ENCODE peak calls at places on chromosomes 6 and 20, in four cellular contexts. One of them, this sample, is unnamed.

GRCh38 chr6:117495425-117495824 is 13.0 kb downstream of the DCBLD1 start:
- DNase-seq in lower leg skin: no peak
- DNase-seq in Calu3: no peak
- DNase-seq in foreskin fibroblast: no peak
- DNase-seq in this sample: no peak

GRCh38 chr6:126335210-126335609 is 4.7 kb upstream of the CENPW start:
- DNase-seq in lower leg skin: no peak
- DNase-seq in foreskin fibroblast: no peak
- DNase-seq in Calu3: no peak
- DNase-seq in this sample: no peak

GRCh38 chr6:33088931-33089640 is 13.3 kb downstream of the HLA-DPB1 start:
- DNase-seq in lower leg skin: no peak
- DNase-seq in foreskin fibroblast: no peak
- DNase-seq in Calu3: no peak
- DNase-seq in this sample: no peak

GRCh38 chr6:36387440-36388303 is at the start of gene ETV7:
- DNase-seq in Calu3: peak; percentile 44
- DNase-seq in foreskin fibroblast: no peak
- DNase-seq in lower leg skin: no peak
- DNase-seq in this sample: no peak

GRCh38 chr6:117908246-117909107 is 1.4 kb downstream of the SLC35F1 start:
- DNase-seq in foreskin fibroblast: no peak
- DNase-seq in lower leg skin: no peak
- DNase-seq in Calu3: no peak
- DNase-seq in this sample: no peak

GRCh38 chr20:25489221-25489863 is 81.9 kb downstream of the GINS1 start:
- DNase-seq in Calu3: no peak
- DNase-seq in foreskin fibroblast: no peak
- DNase-seq in lower leg skin: no peak
- DNase-seq in this sample: no peak

GRCh38 chr6:134176283-134176975 is 124.0 kb upstream of the SLC2A12 start:
- DNase-seq in foreskin fibroblast: no peak
- DNase-seq in Calu3: peak; percentile 24
- DNase-seq in lower leg skin: no peak
- DNase-seq in this sample: no peak

GRCh38 chr6:39725632-39725997 is 407 bp upstream of the KIF6 start:
- DNase-seq in Calu3: no peak
- DNase-seq in foreskin fibroblast: no peak
- DNase-seq in lower leg skin: no peak
- DNase-seq in this sample: no peak

GRCh38 chr20:50868509-50869495 is 62.4 kb downstream of the ADNP start:
- DNase-seq in foreskin fibroblast: no peak
- DNase-seq in Calu3: peak; percentile 38
- DNase-seq in lower leg skin: no peak
- DNase-seq in this sample: no peak

GRCh38 chr6:137216875-137217553 is 2.2 kb downstream of the IFNGR1 start:
- DNase-seq in lower leg skin: no peak
- DNase-seq in Calu3: peak; percentile 5
- DNase-seq in foreskin fibroblast: no peak
- DNase-seq in this sample: no peak

GRCh38 chr20:48832423-48832735 is 4.6 kb upstream of the PREX1 start:
- DNase-seq in foreskin fibroblast: no peak
- DNase-seq in lower leg skin: no peak
- DNase-seq in Calu3: no peak
- DNase-seq in this sample: no peak

GRCh38 chr6:27502508-27503435 is 29.9 kb upstream of the ZNF184 start:
- DNase-seq in lower leg skin: no peak
- DNase-seq in foreskin fibroblast: peak; percentile 72
- DNase-seq in Calu3: peak; percentile 81
- DNase-seq in this sample: no peak

GRCh38 chr6:16706029-16706428 is 55.2 kb downstream of the ATXN1 start:
- DNase-seq in foreskin fibroblast: no peak
- DNase-seq in Calu3: no peak
- DNase-seq in lower leg skin: no peak
- DNase-seq in this sample: no peak

GRCh38 chr20:20137851-20138250 is 85.5 kb downstream of the CFAP61 start:
- DNase-seq in Calu3: no peak
- DNase-seq in foreskin fibroblast: no peak
- DNase-seq in lower leg skin: no peak
- DNase-seq in this sample: no peak

GRCh38 chr6:27650620-27651370 is 177.9 kb upstream of the ZNF184 start:
- DNase-seq in lower leg skin: no peak
- DNase-seq in foreskin fibroblast: no peak
- DNase-seq in Calu3: peak; percentile 83
- DNase-seq in this sample: no peak

GRCh38 chr6:21241231-21242130 is 352.1 kb upstream of the SOX4 start:
- DNase-seq in lower leg skin: no peak
- DNase-seq in foreskin fibroblast: no peak
- DNase-seq in Calu3: no peak
- DNase-seq in this sample: no peak

GRCh38 chr20:19593762-19594161 is 164.3 kb upstream of the RIN2 start:
- DNase-seq in Calu3: no peak
- DNase-seq in lower leg skin: no peak
- DNase-seq in foreskin fibroblast: no peak
- DNase-seq in this sample: no peak

GRCh38 chr6:46186583-46186982 is 15.8 kb upstream of the ENPP5 start:
- DNase-seq in Calu3: no peak
- DNase-seq in lower leg skin: no peak
- DNase-seq in foreskin fibroblast: no peak
- DNase-seq in this sample: no peak

GRCh38 chr20:57215426-57215825 is 51.0 kb downstream of the BMP7 start:
- DNase-seq in foreskin fibroblast: no peak
- DNase-seq in lower leg skin: no peak
- DNase-seq in Calu3: no peak
- DNase-seq in this sample: no peak

GRCh38 chr6:157493173-157493572 is 112.2 kb downstream of the ZDHHC14 start:
- DNase-seq in lower leg skin: no peak
- DNase-seq in foreskin fibroblast: no peak
- DNase-seq in Calu3: no peak
- DNase-seq in this sample: no peak

GRCh38 chr6:34056301-34056700 is 89.6 kb downstream of the GRM4 start:
- DNase-seq in Calu3: peak; percentile 83
- DNase-seq in foreskin fibroblast: peak; percentile 66
- DNase-seq in lower leg skin: peak; percentile 25
- DNase-seq in this sample: no peak

GRCh38 chr20:33602826-33603590 is 59.1 kb upstream of the C20orf144 start:
- DNase-seq in foreskin fibroblast: no peak
- DNase-seq in Calu3: no peak
- DNase-seq in lower leg skin: no peak
- DNase-seq in this sample: no peak

GRCh38 chr6:156916108-156916801 is 139.1 kb downstream of the ARID1B start:
- DNase-seq in foreskin fibroblast: no peak
- DNase-seq in lower leg skin: no peak
- DNase-seq in Calu3: no peak
- DNase-seq in this sample: no peak

GRCh38 chr6:68652117-68652536 is 17.0 kb downstream of the ADGRB3 start:
- DNase-seq in lower leg skin: no peak
- DNase-seq in Calu3: no peak
- DNase-seq in foreskin fibroblast: no peak
- DNase-seq in this sample: no peak

GRCh38 chr6:43972179-43972914 is 154.9 kb downstream of the MRPL14 start:
- DNase-seq in lower leg skin: no peak
- DNase-seq in Calu3: no peak
- DNase-seq in foreskin fibroblast: no peak
- DNase-seq in this sample: peak; percentile 50

GRCh38 chr20:43941476-43942212 is 27.0 kb downstream of the TOX2 start:
- DNase-seq in Calu3: no peak
- DNase-seq in lower leg skin: no peak
- DNase-seq in foreskin fibroblast: no peak
- DNase-seq in this sample: no peak

GRCh38 chr6:7166410-7167293 is 58.9 kb downstream of the RREB1 start:
- DNase-seq in foreskin fibroblast: no peak
- DNase-seq in lower leg skin: no peak
- DNase-seq in Calu3: no peak
- DNase-seq in this sample: no peak

GRCh38 chr6:88899569-88900316 is 63.7 kb downstream of the RNGTT start:
- DNase-seq in Calu3: no peak
- DNase-seq in foreskin fibroblast: no peak
- DNase-seq in lower leg skin: no peak
- DNase-seq in this sample: no peak

GRCh38 chr6:225121-225721 is 67.1 kb upstream of the DUSP22 start:
- DNase-seq in lower leg skin: peak; percentile 58
- DNase-seq in Calu3: no peak
- DNase-seq in foreskin fibroblast: no peak
- DNase-seq in this sample: no peak

GRCh38 chr6:32167154-32167760 is 2.9 kb downstream of the EGFL8 start:
- DNase-seq in Calu3: no peak
- DNase-seq in foreskin fibroblast: no peak
- DNase-seq in lower leg skin: no peak
- DNase-seq in this sample: no peak

GRCh38 chr20:62381202-62381797 is 5.6 kb upstream of the RPS21 start:
- DNase-seq in lower leg skin: no peak
- DNase-seq in foreskin fibroblast: peak; percentile 71
- DNase-seq in Calu3: no peak
- DNase-seq in this sample: no peak

GRCh38 chr6:139290787-139291294 is 957 bp downstream of the TXLNB start:
- DNase-seq in foreskin fibroblast: no peak
- DNase-seq in Calu3: no peak
- DNase-seq in lower leg skin: peak; percentile 21
- DNase-seq in this sample: no peak

GRCh38 chr20:44911264-44911921 is 1.5 kb downstream of the PABPC1L start:
- DNase-seq in lower leg skin: no peak
- DNase-seq in foreskin fibroblast: no peak
- DNase-seq in Calu3: peak; percentile 91
- DNase-seq in this sample: no peak

GRCh38 chr6:28988536-28989415 is 16.3 kb downstream of the ZNF311 start:
- DNase-seq in lower leg skin: no peak
- DNase-seq in Calu3: no peak
- DNase-seq in foreskin fibroblast: peak; percentile 39
- DNase-seq in this sample: peak; percentile 82

GRCh38 chr6:29554764-29555163 is 4.8 kb downstream of the UBD start:
- DNase-seq in foreskin fibroblast: no peak
- DNase-seq in lower leg skin: no peak
- DNase-seq in Calu3: no peak
- DNase-seq in this sample: no peak

GRCh38 chr6:36049582-36049981 is 22.0 kb downstream of the MAPK14 start:
- DNase-seq in lower leg skin: no peak
- DNase-seq in foreskin fibroblast: no peak
- DNase-seq in Calu3: no peak
- DNase-seq in this sample: no peak

GRCh38 chr6:18978330-18979128 is 591.4 kb downstream of the RNF144B start:
- DNase-seq in Calu3: peak; percentile 35
- DNase-seq in foreskin fibroblast: no peak
- DNase-seq in lower leg skin: no peak
- DNase-seq in this sample: no peak

GRCh38 chr6:149405823-149406765 is 6.0 kb downstream of the SUMO4 start:
- DNase-seq in lower leg skin: no peak
- DNase-seq in Calu3: no peak
- DNase-seq in foreskin fibroblast: peak; percentile 11
- DNase-seq in this sample: no peak

GRCh38 chr6:56399250-56399671 is 151.9 kb upstream of the COL21A1 start:
- DNase-seq in Calu3: no peak
- DNase-seq in foreskin fibroblast: no peak
- DNase-seq in lower leg skin: no peak
- DNase-seq in this sample: no peak

GRCh38 chr20:20568604-20569205 is 143.7 kb downstream of the RALGAPA2 start:
- DNase-seq in Calu3: peak; percentile 1
- DNase-seq in lower leg skin: no peak
- DNase-seq in foreskin fibroblast: peak; percentile 21
- DNase-seq in this sample: no peak

This sample was measured in type B pancreatic cell.